ENCODE peak calls at places on chromosomes 6 and 20, in six cellular contexts. A, O, V, K, D and I are unnamed samples.
A peak's percentile ranks its signal among the peaks of the same experiment; 100 is the strongest.

GRCh38 chr6:16999486-17000436 is 102.1 kb upstream of the STMND1 start:
- ATAC-seq in A (no peak), D (peak; percentile 77), V (no peak), O (no peak), K (no peak), I (peak; percentile 82)

GRCh38 chr6:26141378-26141901 is 54.2 kb downstream of the HFE start:
- ATAC-seq in K (peak; percentile 57), V (no peak), A (peak; percentile 77), O (peak; percentile 58), D (no peak), I (no peak)

GRCh38 chr20:38818113-38819065 is 12.9 kb downstream of the PPP1R16B start:
- ATAC-seq in O (no peak), A (no peak), D (no peak), V (peak; percentile 8), K (no peak), I (no peak)

GRCh38 chr20:7858851-7859250 is 81.4 kb downstream of the HAO1 start:
- ATAC-seq in K (no peak), O (no peak), A (no peak), D (no peak), V (no peak), I (no peak)

GRCh38 chr20:51463998-51464397 is 78.5 kb downstream of the NFATC2 start:
- ATAC-seq in A (no peak), K (no peak), O (no peak), V (no peak), D (no peak), I (no peak)

GRCh38 chr20:48421547-48421946 is 406.3 kb downstream of the PREX1 start:
- ATAC-seq in V (no peak), O (no peak), K (no peak), A (no peak), D (no peak), I (no peak)

GRCh38 chr6:106563614-106564013 is 65.7 kb downstream of the RTN4IP1 start:
- ATAC-seq in O (no peak), A (no peak), K (no peak), D (no peak), V (no peak), I (no peak)

GRCh38 chr20:17747431-17747846 is 47.7 kb downstream of the BANF2 start:
- ATAC-seq in V (peak; percentile 30), O (peak; percentile 94), K (no peak), D (peak; percentile 88), A (peak; percentile 82), I (peak; percentile 74)

GRCh38 chr6:108556864-108557493 is 3.7 kb upstream of the FOXO3 start:
- ATAC-seq in A (no peak), O (no peak), V (no peak), D (no peak), K (no peak), I (no peak)

GRCh38 chr6:78427386-78427785 is 440.0 kb upstream of the IRAK1BP1 start:
- ATAC-seq in A (no peak), O (no peak), K (no peak), D (no peak), V (no peak), I (no peak)

GRCh38 chr6:13453771-13454251 is 33.6 kb downstream of the GFOD1 start:
- ATAC-seq in O (peak; percentile 75), K (no peak), A (no peak), V (peak; percentile 72), D (no peak), I (no peak)

GRCh38 chr6:1871936-1872335 is 262.2 kb downstream of the FOXC1 start:
- ATAC-seq in O (no peak), A (peak; percentile 41), K (no peak), V (no peak), D (peak; percentile 42), I (no peak)

GRCh38 chr20:57210054-57210910 is 56.2 kb downstream of the BMP7 start:
- ATAC-seq in V (no peak), K (no peak), D (no peak), O (no peak), A (peak; percentile 95), I (no peak)

GRCh38 chr20:51237278-51237677 is 214.4 kb upstream of the KCNG1 start:
- ATAC-seq in D (peak; percentile 68), K (no peak), A (no peak), O (no peak), V (no peak), I (no peak)

GRCh38 chr6:26272171-26272631 is 92.8 kb upstream of the BTN3A2 start:
- ATAC-seq in K (no peak), O (no peak), V (peak; percentile 38), A (peak; percentile 81), D (peak; percentile 28), I (no peak)

GRCh38 chr6:45411959-45412358 is 34.2 kb upstream of the SUPT3H start:
- ATAC-seq in O (no peak), D (no peak), A (no peak), K (no peak), V (no peak), I (no peak)

GRCh38 chr6:87078983-87079616 is 15.8 kb downstream of the CGA start:
- ATAC-seq in A (peak; percentile 99), D (peak; percentile 85), O (peak; percentile 99), V (peak; percentile 96), K (peak; percentile 99), I (peak; percentile 48)

GRCh38 chr6:169766232-169766631 is 14.8 kb downstream of the ERMARD start:
- ATAC-seq in O (no peak), K (no peak), V (no peak), A (peak; percentile 60), D (no peak), I (no peak)

GRCh38 chr6:90251295-90251992 is 45.2 kb downstream of the BACH2 start:
- ATAC-seq in O (no peak), A (no peak), K (no peak), V (no peak), D (no peak), I (no peak)

GRCh38 chr20:59055302-59055701 is 12.7 kb upstream of the PRELID3B start:
- ATAC-seq in V (peak; percentile 53), O (peak; percentile 43), D (no peak), K (no peak), A (no peak), I (no peak)

GRCh38 chr6:14397518-14397901 is 279.9 kb downstream of the CD83 start:
- ATAC-seq in V (no peak), A (no peak), O (no peak), K (no peak), D (no peak), I (no peak)

GRCh38 chr20:50721881-50722281 is 9.5 kb upstream of the PARD6B start:
- ATAC-seq in A (no peak), O (no peak), K (no peak), V (no peak), D (no peak), I (peak; percentile 79)

DNA sequence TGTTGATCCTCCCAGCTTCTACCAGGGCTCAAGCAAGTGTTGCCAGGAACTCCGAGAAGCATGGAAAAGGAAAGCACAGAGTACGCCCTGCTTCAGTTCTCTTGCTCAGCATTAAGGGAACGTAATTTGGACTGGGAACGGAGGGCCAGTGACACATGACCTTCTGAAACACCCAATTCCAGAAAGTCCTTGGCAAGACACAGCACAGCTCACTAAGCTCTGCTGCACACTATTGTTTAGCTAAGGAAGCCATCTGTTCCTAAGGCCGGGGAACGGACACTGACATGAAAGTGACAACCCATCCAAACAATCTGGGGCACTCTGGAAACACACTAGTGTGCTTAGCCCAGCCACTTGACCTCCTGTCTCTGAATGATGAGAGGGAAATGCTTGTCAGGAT is 56.9 kb upstream of the NXT1 start:
- ATAC-seq in K (no peak), V (no peak), A (no peak), D (peak; percentile 53), O (no peak), I (peak; percentile 86)
- TF ChIP-seq EP300 in K (no peak), V (no peak), A (no peak), D (peak; percentile 89), O (no peak), I (no peak)

GRCh38 chr6:110976575-110976974 is 5.3 kb upstream of the RPF2 start:
- ATAC-seq in O (no peak), A (peak; percentile 34), D (no peak), V (no peak), K (no peak), I (no peak)
- TF ChIP-seq EP300 in O (no peak), A (no peak), D (no peak), V (no peak), K (no peak), I (no peak)

GRCh38 chr6:44045672-44046015 is 81.6 kb downstream of the MRPL14 start:
- ATAC-seq in D (no peak), O (no peak), K (no peak), A (no peak), V (no peak), I (peak; percentile 33)
- TF ChIP-seq EP300 in D (no peak), O (no peak), K (no peak), A (no peak), V (no peak), I (no peak)

GRCh38 chr20:53149184-53149651 is 177.1 kb downstream of the TSHZ2 start:
- ATAC-seq in K (no peak), A (no peak), D (no peak), V (no peak), O (no peak), I (no peak)
- TF ChIP-seq EP300 in K (no peak), A (no peak), D (no peak), V (no peak), O (no peak), I (no peak)

DNA sequence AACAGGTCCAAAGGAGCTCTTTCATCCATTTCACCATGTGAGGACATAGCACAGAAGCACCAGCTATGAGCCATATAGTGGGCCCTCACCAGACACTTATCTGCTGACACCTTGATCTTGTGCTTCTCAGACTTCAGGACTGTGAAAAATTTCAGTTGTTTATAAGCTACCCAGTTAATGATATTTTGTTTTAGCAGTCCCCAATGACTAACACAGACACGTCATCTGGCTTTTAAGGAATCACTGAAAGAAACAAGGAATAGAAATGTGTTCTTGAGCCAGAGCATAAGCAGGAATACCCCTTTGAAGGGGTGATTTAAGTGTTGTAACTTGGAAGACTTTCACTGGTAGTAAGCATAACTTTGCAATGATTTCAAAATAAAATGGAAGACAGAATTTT is 214.7 kb upstream of the PTCHD4 start:
- ATAC-seq in A (no peak), K (no peak), V (no peak), O (no peak), D (no peak), I (no peak)
- TF ChIP-seq EP300 in A (no peak), K (no peak), V (no peak), O (no peak), D (no peak), I (no peak)

DNA sequence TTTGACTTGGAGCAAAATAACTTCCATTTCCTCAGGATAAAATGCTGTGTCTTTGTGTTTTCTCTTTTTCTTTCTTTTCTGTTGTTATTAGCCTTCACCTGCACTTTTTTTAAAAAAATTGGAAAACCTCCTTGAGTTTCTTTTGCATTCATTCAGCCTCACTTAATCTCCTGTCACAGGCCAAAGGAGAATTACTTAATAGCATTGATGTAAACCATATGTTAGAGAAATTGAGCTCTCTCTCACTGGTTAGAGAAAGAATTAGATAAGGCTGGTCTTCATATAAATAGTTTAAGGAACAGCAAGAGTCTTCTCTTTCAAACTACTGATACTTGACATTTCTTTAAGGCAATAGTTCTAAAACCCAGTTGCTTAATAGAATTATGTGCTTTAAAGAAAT is 564.2 kb downstream of the TFAP2B start:
- ATAC-seq in D (no peak), O (no peak), A (no peak), V (no peak), K (no peak), I (no peak)
- TF ChIP-seq EP300 in D (no peak), O (no peak), A (no peak), V (no peak), K (no peak), I (no peak)